ENCODE peak calls at places on chromosomes 3 and 15, in nine cellular contexts. Z is MV-4-11; S is naive thymus-derived CD4-positive, alpha-beta T cell; F is WERI-Rb-1; K is GM12891; N is T47D; M is left colon; R is HCEC 1CT; Q is NCI-H1417. O is an unnamed sample.

GRCh38 chr15:40984963-40985362 is 31.7 kb downstream of the CHAC1 start:
- DNase-seq in K (no peak), Z (no peak), S (no peak), M (no peak), R (peak; percentile 96), Q (no peak), F (no peak), N (no peak), O (peak; percentile 96)

GRCh38 chr15:81282911-81283310 is 41.0 kb downstream of the STARD5 start:
- DNase-seq in M (no peak), K (no peak), Z (no peak), S (no peak), Q (no peak), R (no peak), N (no peak), F (no peak), O (no peak)

GRCh38 chr15:31435891-31436628 is 109.4 kb downstream of the KLF13 start:
- DNase-seq in N (no peak), K (no peak), Z (peak; percentile 41), Q (no peak), S (no peak), F (no peak), M (no peak), R (no peak), O (no peak)

GRCh38 chr3:6644070-6644929 is 216.6 kb upstream of the GRM7 start:
- DNase-seq in Q (no peak), K (no peak), R (no peak), M (no peak), F (peak; percentile 13), N (no peak), S (no peak), Z (no peak), O (no peak)

GRCh38 chr3:131901686-131902085 is 133.1 kb downstream of the CPNE4 start:
- DNase-seq in M (no peak), Z (no peak), K (no peak), F (no peak), S (no peak), N (no peak), R (no peak), Q (no peak), O (no peak)

GRCh38 chr3:194785315-194785714 is 99.6 kb downstream of the FAM43A start:
- DNase-seq in R (no peak), Q (no peak), M (no peak), S (no peak), K (no peak), F (no peak), Z (peak; percentile 7), N (no peak), O (no peak)

GRCh38 chr3:126620743-126621142 is 34.2 kb downstream of the TXNRD3 start:
- DNase-seq in R (no peak), N (no peak), S (no peak), Q (no peak), Z (no peak), K (no peak), M (no peak), F (no peak), O (peak; percentile 18)

GRCh38 chr3:11134794-11135193 is 19.5 kb upstream of the HRH1 start:
- DNase-seq in M (no peak), Z (peak; percentile 12), R (peak; percentile 51), N (no peak), K (no peak), F (no peak), S (no peak), Q (peak; percentile 39), O (peak; percentile 67)

GRCh38 chr3:124318650-124319049 is 326.7 kb upstream of the ROPN1 start:
- DNase-seq in R (no peak), S (no peak), K (no peak), Z (peak; percentile 4), F (no peak), N (no peak), M (no peak), Q (no peak), O (no peak)

GRCh38 chr3:30516238-30516637 is 90.2 kb upstream of the TGFBR2 start:
- DNase-seq in Q (no peak), K (no peak), N (no peak), S (no peak), Z (no peak), R (no peak), F (no peak), M (no peak), O (peak; percentile 55)

GRCh38 chr3:138879541-138880380 is 45.0 kb upstream of the PIK3CB start:
- DNase-seq in R (no peak), N (no peak), Q (no peak), M (no peak), F (no peak), Z (no peak), S (no peak), K (no peak), O (no peak)

GRCh38 chr15:38702178-38702912 is 137.7 kb upstream of the RASGRP1 start:
- DNase-seq in F (no peak), M (peak; percentile 92), R (no peak), S (no peak), Z (no peak), Q (peak; percentile 6), N (no peak), K (no peak), O (no peak)

GRCh38 chr3:156978471-156978961 is 152.4 kb downstream of the LEKR1 start:
- DNase-seq in S (no peak), F (no peak), R (no peak), M (no peak), N (no peak), Z (peak; percentile 85), Q (no peak), K (peak; percentile 4), O (no peak)

GRCh38 chr3:172040078-172040975 is 949 bp downstream of the FNDC3B start:
- DNase-seq in K (peak; percentile 43), M (peak; percentile 84), N (peak; percentile 92), Q (peak; percentile 30), F (peak; percentile 74), R (peak; percentile 79), S (peak; percentile 33), Z (no peak), O (peak; percentile 88)

O was measured in fibroblast of lung.